ENCODE peak calls at places on chromosomes 1 and 21, in five cellular contexts. One of them, this sample, is unnamed.

GRCh38 chr1:238061967-238062613 is 171.4 kb upstream of the ZP4 start:
- DNase-seq in cardiac muscle cell: no peak
- DNase-seq in heart left ventricle: no peak
- DNase-seq in hepatocyte: no peak
- DNase-seq in kidney epithelial cell: peak; percentile 76
- DNase-seq in this sample: no peak

GRCh38 chr1:200448034-200448762 is 38.4 kb upstream of the ZNF281 start:
- DNase-seq in cardiac muscle cell: no peak
- DNase-seq in heart left ventricle: no peak
- DNase-seq in hepatocyte: no peak
- DNase-seq in kidney epithelial cell: no peak
- DNase-seq in this sample: no peak

GRCh38 chr1:201714542-201715276 is 114.2 kb upstream of the IPO9 start:
- DNase-seq in cardiac muscle cell: peak; percentile 37
- DNase-seq in heart left ventricle: peak; percentile 53
- DNase-seq in hepatocyte: peak; percentile 93
- DNase-seq in kidney epithelial cell: peak; percentile 100
- DNase-seq in this sample: peak; percentile 98

GRCh38 chr1:207811920-207812720 is 60.3 kb downstream of the CD46 start:
- DNase-seq in cardiac muscle cell: no peak
- DNase-seq in heart left ventricle: peak; percentile 66
- DNase-seq in hepatocyte: peak; percentile 51
- DNase-seq in kidney epithelial cell: no peak
- DNase-seq in this sample: no peak

GRCh38 chr1:222654849-222655248 is 37.0 kb downstream of the MIA3 start:
- DNase-seq in cardiac muscle cell: no peak
- DNase-seq in heart left ventricle: peak; percentile 37
- DNase-seq in hepatocyte: no peak
- DNase-seq in kidney epithelial cell: no peak
- DNase-seq in this sample: no peak

GRCh38 chr1:168304865-168305264 is 24.2 kb downstream of the TBX19 start:
- DNase-seq in cardiac muscle cell: no peak
- DNase-seq in heart left ventricle: no peak
- DNase-seq in hepatocyte: no peak
- DNase-seq in kidney epithelial cell: no peak
- DNase-seq in this sample: no peak

GRCh38 chr1:145689922-145690321 is 17.2 kb downstream of the PDZK1 start:
- DNase-seq in cardiac muscle cell: no peak
- DNase-seq in heart left ventricle: no peak
- DNase-seq in hepatocyte: no peak
- DNase-seq in kidney epithelial cell: no peak
- DNase-seq in this sample: no peak

GRCh38 chr1:150076985-150077384 is 9.4 kb downstream of the VPS45 start:
- DNase-seq in cardiac muscle cell: no peak
- DNase-seq in heart left ventricle: no peak
- DNase-seq in hepatocyte: no peak
- DNase-seq in kidney epithelial cell: no peak
- DNase-seq in this sample: no peak

GRCh38 chr1:4634793-4635406 is 19.5 kb upstream of the AJAP1 start:
- DNase-seq in cardiac muscle cell: no peak
- DNase-seq in heart left ventricle: no peak
- DNase-seq in hepatocyte: no peak
- DNase-seq in kidney epithelial cell: no peak
- DNase-seq in this sample: no peak

GRCh38 chr1:16348414-16349182 is 3.7 kb downstream of the FBXO42 start:
- DNase-seq in cardiac muscle cell: no peak
- DNase-seq in heart left ventricle: no peak
- DNase-seq in hepatocyte: no peak
- DNase-seq in kidney epithelial cell: peak; percentile 32
- DNase-seq in this sample: peak; percentile 88

GRCh38 chr1:53893999-53894636 is at the start of gene DIO1:
- DNase-seq in cardiac muscle cell: no peak
- DNase-seq in heart left ventricle: no peak
- DNase-seq in hepatocyte: peak; percentile 57
- DNase-seq in kidney epithelial cell: no peak
- DNase-seq in this sample: no peak

GRCh38 chr1:61588736-61589381 is 136.1 kb downstream of the TM2D1 start:
- DNase-seq in cardiac muscle cell: peak; percentile 83
- DNase-seq in heart left ventricle: peak; percentile 29
- DNase-seq in hepatocyte: peak; percentile 83
- DNase-seq in kidney epithelial cell: peak; percentile 10
- DNase-seq in this sample: no peak

GRCh38 chr1:182385885-182386853 is 5.4 kb downstream of the GLUL start:
- DNase-seq in cardiac muscle cell: no peak
- DNase-seq in heart left ventricle: no peak
- DNase-seq in hepatocyte: no peak
- DNase-seq in kidney epithelial cell: no peak
- DNase-seq in this sample: no peak

GRCh38 chr21:42543106-42543847 is 29.6 kb downstream of the SLC37A1 start:
- DNase-seq in cardiac muscle cell: no peak
- DNase-seq in heart left ventricle: no peak
- DNase-seq in hepatocyte: no peak
- DNase-seq in kidney epithelial cell: no peak
- DNase-seq in this sample: no peak

GRCh38 chr21:41780337-41781046 is 13.6 kb upstream of the RIPK4 start:
- DNase-seq in cardiac muscle cell: no peak
- DNase-seq in heart left ventricle: no peak
- DNase-seq in hepatocyte: no peak
- DNase-seq in kidney epithelial cell: no peak
- DNase-seq in this sample: no peak

GRCh38 chr1:154857022-154857421 is 13.1 kb downstream of the KCNN3 start:
- DNase-seq in cardiac muscle cell: no peak
- DNase-seq in heart left ventricle: no peak
- DNase-seq in hepatocyte: no peak
- DNase-seq in kidney epithelial cell: no peak
- DNase-seq in this sample: no peak

GRCh38 chr1:154856544-154856943 is 13.5 kb downstream of the KCNN3 start:
- DNase-seq in cardiac muscle cell: no peak
- DNase-seq in heart left ventricle: no peak
- DNase-seq in hepatocyte: no peak
- DNase-seq in kidney epithelial cell: no peak
- DNase-seq in this sample: no peak

GRCh38 chr1:154855186-154855585 is 14.9 kb downstream of the KCNN3 start:
- DNase-seq in cardiac muscle cell: no peak
- DNase-seq in heart left ventricle: no peak
- DNase-seq in hepatocyte: no peak
- DNase-seq in kidney epithelial cell: no peak
- DNase-seq in this sample: no peak

GRCh38 chr1:154857441-154858215 is 12.5 kb downstream of the KCNN3 start:
- DNase-seq in cardiac muscle cell: no peak
- DNase-seq in heart left ventricle: no peak
- DNase-seq in hepatocyte: no peak
- DNase-seq in kidney epithelial cell: no peak
- DNase-seq in this sample: no peak

DNA sequence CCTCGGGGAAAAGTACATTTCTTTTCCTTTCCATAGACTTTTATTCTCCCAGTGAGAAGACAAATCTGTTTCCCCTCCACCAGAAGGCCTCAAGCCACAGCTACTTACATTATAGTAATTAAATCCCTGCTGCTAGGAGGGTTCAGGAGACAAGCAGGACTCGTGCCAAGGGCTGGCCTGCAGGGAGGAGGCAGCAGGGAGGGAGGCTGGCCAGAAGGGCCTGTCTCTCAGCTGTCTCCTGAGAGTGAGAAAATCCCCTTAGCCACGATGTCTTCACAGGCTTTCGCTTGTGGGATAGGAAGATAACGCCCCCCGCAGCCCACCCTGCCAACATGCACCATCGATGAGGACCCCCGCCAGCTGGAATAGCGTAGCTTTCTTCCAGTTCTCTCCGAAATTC is 14.0 kb downstream of the KCNN3 start:
- DNase-seq in cardiac muscle cell: no peak
- DNase-seq in heart left ventricle: no peak
- DNase-seq in hepatocyte: no peak
- DNase-seq in kidney epithelial cell: no peak
- DNase-seq in this sample: no peak
- H3K4me3 ChIP-seq in cardiac muscle cell: no peak overlapping the region
- H3K4me3 ChIP-seq in heart left ventricle: no peak overlapping the region
- H3K4me3 ChIP-seq in hepatocyte: no peak overlapping the region
- H3K4me3 ChIP-seq in kidney epithelial cell: no peak overlapping the region
- H3K4me3 ChIP-seq in this sample: no peak overlapping the region

DNA sequence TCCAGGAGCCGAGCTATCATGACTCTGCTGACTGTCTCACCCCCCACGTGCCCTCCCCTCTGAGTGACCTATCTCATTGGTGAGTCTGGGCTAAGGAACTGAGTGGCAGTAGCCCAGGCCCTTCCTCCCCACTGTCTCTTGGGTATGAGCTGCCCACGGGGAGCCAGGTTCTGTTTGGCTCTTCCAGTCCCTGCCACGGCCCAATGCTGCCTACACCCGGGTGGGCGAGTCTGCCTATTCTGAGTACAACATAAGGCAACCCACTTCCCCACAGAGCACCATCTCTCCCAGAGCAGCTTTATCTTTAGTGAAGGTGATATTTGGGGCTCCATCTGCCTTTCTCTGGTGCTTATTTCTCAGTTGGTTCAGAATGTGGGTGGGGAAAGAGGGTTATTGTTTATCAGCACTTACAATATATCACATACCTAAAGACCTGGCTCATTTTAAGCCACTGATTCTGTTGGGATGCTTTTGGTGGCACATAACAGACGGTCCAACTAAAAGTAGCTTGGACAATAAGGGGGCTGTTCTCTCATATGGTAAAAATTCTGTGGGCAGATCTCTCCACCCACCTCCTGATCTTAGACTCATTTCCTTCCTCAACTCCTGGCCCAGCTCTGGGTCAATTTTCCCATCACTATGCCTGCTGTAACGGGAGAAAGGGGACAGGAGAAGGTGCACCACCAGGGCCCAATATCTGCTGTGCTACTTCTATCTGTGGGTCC is 27.7 kb upstream of the VWA5B1 start:
- DNase-seq in cardiac muscle cell: no peak
- DNase-seq in heart left ventricle: no peak
- DNase-seq in hepatocyte: no peak
- DNase-seq in kidney epithelial cell: no peak
- DNase-seq in this sample: no peak
- H3K27me3 ChIP-seq in cardiac muscle cell: no peaks in the 10 kb centered on the region
- H3K27me3 ChIP-seq in heart left ventricle: no peaks in the 10 kb centered on the region
- H3K27me3 ChIP-seq in hepatocyte: no peaks in the 10 kb centered on the region
- H3K27me3 ChIP-seq in kidney epithelial cell: no peaks in the 10 kb centered on the region
- H3K27me3 ChIP-seq in this sample: peaks cover 6% of the 10 kb centered on the region

GRCh38 chr1:25148673-25149300 is 83.5 kb downstream of the SYF2 start:
- DNase-seq in cardiac muscle cell: no peak
- DNase-seq in heart left ventricle: no peak
- DNase-seq in hepatocyte: no peak
- DNase-seq in kidney epithelial cell: no peak
- DNase-seq in this sample: no peak
- TF ChIP-seq CTCF in cardiac muscle cell: peak; percentile 41
- TF ChIP-seq CTCF in heart left ventricle: peak; percentile 46
- TF ChIP-seq CTCF in hepatocyte: no peak
- TF ChIP-seq CTCF in kidney epithelial cell: peak; percentile 31
- TF ChIP-seq CTCF in this sample: peak; percentile 25

GRCh38 chr1:79207331-79207730 is 200.8 kb upstream of the ADGRL4 start:
- DNase-seq in cardiac muscle cell: no peak
- DNase-seq in heart left ventricle: no peak
- DNase-seq in hepatocyte: no peak
- DNase-seq in kidney epithelial cell: no peak
- DNase-seq in this sample: no peak
- H3K4me3 ChIP-seq in cardiac muscle cell: no peak overlapping the region
- H3K4me3 ChIP-seq in heart left ventricle: no peak overlapping the region
- H3K4me3 ChIP-seq in hepatocyte: no peak overlapping the region
- H3K4me3 ChIP-seq in kidney epithelial cell: no peak overlapping the region
- H3K4me3 ChIP-seq in this sample: no peak overlapping the region

GRCh38 chr1:118992426-118992825 is 4.3 kb upstream of the TBX15 start:
- DNase-seq in cardiac muscle cell: no peak
- DNase-seq in heart left ventricle: no peak
- DNase-seq in hepatocyte: no peak
- DNase-seq in kidney epithelial cell: no peak
- DNase-seq in this sample: no peak

GRCh38 chr1:118992868-118993711 is 4.9 kb upstream of the TBX15 start:
- DNase-seq in cardiac muscle cell: no peak
- DNase-seq in heart left ventricle: no peak
- DNase-seq in hepatocyte: no peak
- DNase-seq in kidney epithelial cell: no peak
- DNase-seq in this sample: no peak

GRCh38 chr1:118995312-118996016 is 7.3 kb upstream of the TBX15 start:
- DNase-seq in cardiac muscle cell: no peak
- DNase-seq in heart left ventricle: no peak
- DNase-seq in hepatocyte: no peak
- DNase-seq in kidney epithelial cell: no peak
- DNase-seq in this sample: no peak

GRCh38 chr1:118991448-118991847 is 3.3 kb upstream of the TBX15 start:
- DNase-seq in cardiac muscle cell: no peak
- DNase-seq in heart left ventricle: no peak
- DNase-seq in hepatocyte: no peak
- DNase-seq in kidney epithelial cell: no peak
- DNase-seq in this sample: no peak

GRCh38 chr1:118993712-118994049 is 5.5 kb upstream of the TBX15 start:
- DNase-seq in cardiac muscle cell: no peak
- DNase-seq in heart left ventricle: no peak
- DNase-seq in hepatocyte: no peak
- DNase-seq in kidney epithelial cell: no peak
- DNase-seq in this sample: no peak
- H3K27me3 ChIP-seq in cardiac muscle cell: peaks cover 100% of the 10 kb centered on the region
- H3K27me3 ChIP-seq in heart left ventricle: peaks cover 100% of the 10 kb centered on the region
- H3K27me3 ChIP-seq in hepatocyte: peaks cover 90% of the 10 kb centered on the region
- H3K27me3 ChIP-seq in kidney epithelial cell: peaks cover 93% of the 10 kb centered on the region
- H3K27me3 ChIP-seq in this sample: no peaks in the 10 kb centered on the region

DNA sequence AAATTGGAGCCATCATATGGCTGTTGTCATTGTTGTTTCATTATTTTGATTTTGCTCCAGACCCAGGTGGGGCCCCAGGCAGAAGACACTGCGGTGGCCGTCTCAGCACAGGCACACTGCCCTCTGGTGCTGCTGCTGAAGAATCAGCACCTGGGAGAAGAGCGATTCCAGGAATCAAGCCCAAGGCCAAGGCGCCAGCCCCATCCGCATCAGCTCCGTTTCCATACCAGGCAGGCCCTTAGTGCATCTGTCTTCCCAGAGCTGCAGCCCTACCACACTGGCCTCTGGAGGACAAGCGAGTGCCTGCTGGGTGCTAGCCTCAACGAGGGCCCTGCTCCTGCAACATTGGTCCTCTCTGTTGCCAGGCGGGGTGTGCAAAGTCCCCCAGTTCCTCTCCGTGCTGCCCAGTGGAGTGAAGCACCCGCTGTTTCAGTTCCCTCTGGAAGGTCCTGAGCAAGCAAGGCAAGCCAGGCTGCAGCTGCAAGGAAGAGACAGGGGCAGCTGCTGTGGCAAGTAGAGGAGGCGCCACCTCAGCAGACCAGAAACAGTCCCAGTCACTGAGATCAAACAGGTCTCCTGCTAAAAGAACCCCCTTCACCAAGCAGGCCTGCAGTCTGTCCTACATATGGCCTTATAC is 5.2 kb downstream of the GRIK3 start:
- DNase-seq in cardiac muscle cell: no peak
- DNase-seq in heart left ventricle: no peak
- DNase-seq in hepatocyte: no peak
- DNase-seq in kidney epithelial cell: no peak
- DNase-seq in this sample: no peak
- TF ChIP-seq CTCF in cardiac muscle cell: no peak
- TF ChIP-seq CTCF in heart left ventricle: no peak
- TF ChIP-seq CTCF in hepatocyte: no peak
- TF ChIP-seq CTCF in kidney epithelial cell: no peak
- TF ChIP-seq CTCF in this sample: no peak

GRCh38 chr21:45075606-45076244 is 1.3 kb downstream of the ADARB1 start:
- DNase-seq in cardiac muscle cell: no peak
- DNase-seq in heart left ventricle: no peak
- DNase-seq in hepatocyte: no peak
- DNase-seq in kidney epithelial cell: no peak
- DNase-seq in this sample: no peak
- H3K4me3 ChIP-seq in cardiac muscle cell: peak overlapping the region; percentile 64
- H3K4me3 ChIP-seq in heart left ventricle: peak overlapping the region; percentile 90
- H3K4me3 ChIP-seq in hepatocyte: peak overlapping the region; percentile 87
- H3K4me3 ChIP-seq in kidney epithelial cell: peak overlapping the region; percentile 82
- H3K4me3 ChIP-seq in this sample: peak overlapping the region; percentile 79